ENCODE peak calls at places on chromosome 19, in seven cellular contexts. E is left ventricle myocardium superior; V is nephron progenitor cell; N is iPS-NIHi11; B is left cardiac atrium; I is KBM-7; P is stimulated activated CD4-positive, alpha-beta T cell treated with anti-CD3 and anti-CD28 coated beads, Interleukin-4, amount 100 ng/mL, for 4 hours. G is an unnamed sample.

GRCh38 chr19:1068111-1069001 is 1.4 kb downstream of the ARHGAP45 start:
- DNase-seq in E (peak; percentile 71), V (no peak), N (no peak), B (peak; percentile 63), I (peak; percentile 52), P (peak; percentile 55), G (no peak)

GRCh38 chr19:3065675-3066357 is 3.5 kb upstream of the TLE5 start:
- DNase-seq in E (no peak), V (no peak), N (no peak), B (no peak), I (no peak), P (no peak), G (no peak)

GRCh38 chr19:8486661-8487136 is 15.7 kb downstream of the PRAM1 start:
- DNase-seq in E (peak; percentile 19), V (no peak), N (no peak), B (no peak), I (no peak), P (no peak), G (no peak)

GRCh38 chr19:3821857-3822364 is 35.7 kb upstream of the MATK start:
- DNase-seq in E (peak; percentile 82), V (peak; percentile 87), N (peak; percentile 98), B (peak; percentile 60), I (peak; percentile 90), P (peak; percentile 90), G (peak; percentile 90)

GRCh38 chr19:1014161-1015060 is 6.5 kb downstream of the TMEM259 start:
- DNase-seq in E (no peak), V (no peak), N (no peak), B (no peak), I (no peak), P (no peak), G (no peak)

GRCh38 chr19:13959962-13960862 is 7.9 kb downstream of the DCAF15 start:
- DNase-seq in E (no peak), V (peak; percentile 38), N (peak; percentile 81), B (no peak), I (peak; percentile 27), P (no peak), G (no peak)

GRCh38 chr19:4032436-4032835 is 24.9 kb downstream of the PIAS4 start:
- DNase-seq in E (no peak), V (no peak), N (no peak), B (no peak), I (no peak), P (no peak), G (no peak)

GRCh38 chr19:13051581-13052165 is 51.0 kb downstream of the LYL1 start:
- DNase-seq in E (peak; percentile 76), V (peak; percentile 93), N (peak; percentile 90), B (no peak), I (no peak), P (peak; percentile 36), G (no peak)

GRCh38 chr19:41906916-41907680 is 21.2 kb downstream of the ERFL start:
- DNase-seq in E (no peak), V (no peak), N (no peak), B (no peak), I (no peak), P (no peak), G (no peak)

GRCh38 chr19:33740811-33741396 is 55.8 kb upstream of the KCTD15 start:
- DNase-seq in E (no peak), V (peak; percentile 87), N (peak; percentile 86), B (no peak), I (peak; percentile 48), P (peak; percentile 14), G (no peak)

GRCh38 chr19:38391911-38392464 is 3.5 kb downstream of the SPRED3 start:
- DNase-seq in E (no peak), V (no peak), N (no peak), B (no peak), I (no peak), P (no peak), G (no peak)

GRCh38 chr19:29851769-29852521 is 40.2 kb downstream of the CCNE1 start:
- DNase-seq in E (no peak), V (no peak), N (no peak), B (no peak), I (no peak), P (no peak), G (no peak)

GRCh38 chr19:28508666-28509065 is 704.3 kb downstream of the UQCRFS1 start:
- DNase-seq in E (no peak), V (no peak), N (no peak), B (no peak), I (no peak), P (no peak), G (no peak)

GRCh38 chr19:46648070-46648960 is 12.3 kb upstream of the GNG8 start:
- DNase-seq in E (no peak), V (no peak), N (peak; percentile 56), B (no peak), I (no peak), P (no peak), G (no peak)

GRCh38 chr19:7533281-7533819 is 2.2 kb upstream of the PNPLA6 start:
- DNase-seq in E (peak; percentile 87), V (no peak), N (no peak), B (peak; percentile 86), I (no peak), P (no peak), G (no peak)